ENCODE peak calls at places on chromosomes 6 and 20, in six cellular contexts. W is fibroblast of pulmonary artery; K is Panc1; I is activated CD4-positive, alpha-beta T cell treated with anti-CD3 and anti-CD28 coated beads for 48 hours; B is iris pigment epithelial cell; C is SHP77. R is an unnamed sample.

GRCh38 chr20:20743511-20744169 is 31.2 kb upstream of the RALGAPA2 start:
- DNase-seq in B (no peak), W (peak; percentile 69), K (no peak), C (peak; percentile 94), I (no peak), R (no peak)

GRCh38 chr6:125170376-125170775 is 16.8 kb downstream of the TPD52L1 start:
- DNase-seq in W (peak; percentile 35), B (peak; percentile 45), C (no peak), I (no peak), K (no peak), R (peak; percentile 35)

GRCh38 chr6:169800668-169801395 is 49.4 kb downstream of the ERMARD start:
- DNase-seq in K (peak; percentile 57), C (peak; percentile 81), W (peak; percentile 47), B (peak; percentile 39), I (peak; percentile 26), R (peak; percentile 43)

GRCh38 chr6:77425216-77425615 is 38.1 kb downstream of the HTR1B start:
- DNase-seq in B (peak; percentile 9), W (peak; percentile 22), I (no peak), K (no peak), C (no peak), R (peak; percentile 13)

GRCh38 chr20:63092660-63093215 is 86.0 kb upstream of the BHLHE23 start:
- DNase-seq in W (no peak), B (no peak), K (no peak), C (peak; percentile 37), I (peak; percentile 1), R (no peak)

GRCh38 chr20:61510778-61511330 is 258.8 kb downstream of the CDH4 start:
- DNase-seq in C (no peak), K (no peak), W (no peak), B (no peak), I (peak; percentile 32), R (no peak)

GRCh38 chr6:133568970-133569889 is 319.7 kb upstream of the TCF21 start:
- DNase-seq in K (peak; percentile 73), W (peak; percentile 86), I (peak; percentile 33), C (peak; percentile 72), B (peak; percentile 87), R (peak; percentile 95)

GRCh38 chr20:3777381-3777725 is 3.9 kb downstream of the SPEF1 start:
- DNase-seq in C (no peak), B (no peak), W (no peak), I (no peak), K (no peak), R (no peak)

GRCh38 chr20:25272223-25273000 is 24.5 kb downstream of the PYGB start:
- DNase-seq in W (no peak), I (no peak), B (peak; percentile 52), K (no peak), C (no peak), R (no peak)

GRCh38 chr6:93423542-93423941 is 4.2 kb upstream of the EPHA7 start:
- DNase-seq in W (peak; percentile 51), K (no peak), C (peak; percentile 55), B (peak; percentile 13), I (peak; percentile 38), R (peak; percentile 54)

GRCh38 chr6:30508890-30509736 is 19.8 kb downstream of the HLA-E start:
- DNase-seq in C (no peak), W (peak; percentile 74), K (no peak), I (no peak), B (peak; percentile 66), R (peak; percentile 59)

GRCh38 chr20:49572857-49573256 is 4.9 kb upstream of the PTGIS start:
- DNase-seq in I (no peak), K (no peak), C (no peak), B (no peak), W (no peak), R (no peak)

GRCh38 chr6:129759851-129760595 is 50.0 kb upstream of the ARHGAP18 start:
- DNase-seq in K (no peak), W (no peak), I (no peak), C (no peak), B (no peak), R (no peak)

GRCh38 chr6:35294308-35294945 is 3.2 kb upstream of the DEF6 start:
- DNase-seq in C (peak; percentile 14), B (peak; percentile 45), W (peak; percentile 52), I (peak; percentile 62), K (no peak), R (peak; percentile 48)

GRCh38 chr6:2857580-2858337 is 16.1 kb upstream of the SERPINB1 start:
- DNase-seq in C (peak; percentile 30), B (peak; percentile 87), W (peak; percentile 95), I (peak; percentile 86), K (no peak), R (peak; percentile 84)

GRCh38 chr20:25005220-25005619 is 12.7 kb upstream of the APMAP start:
- DNase-seq in K (no peak), I (no peak), C (no peak), B (no peak), W (peak; percentile 10), R (no peak)

GRCh38 chr6:29509239-29509638 is 21.5 kb upstream of the MAS1L start:
- DNase-seq in B (no peak), I (no peak), K (no peak), W (no peak), C (no peak), R (no peak)

GRCh38 chr6:34484899-34485298 is 19.0 kb downstream of the PACSIN1 start:
- DNase-seq in K (no peak), W (no peak), C (peak; percentile 16), B (no peak), I (peak; percentile 86), R (no peak)

GRCh38 chr6:78500299-78501089 is 366.9 kb upstream of the IRAK1BP1 start:
- DNase-seq in I (no peak), K (no peak), W (no peak), C (no peak), B (no peak), R (peak; percentile 41)

GRCh38 chr6:169000022-169000421 is 253.6 kb downstream of the THBS2 start:
- DNase-seq in W (no peak), C (no peak), K (no peak), B (no peak), I (no peak), R (no peak)

GRCh38 chr6:43021270-43022047 is at the start of gene RRP36:
- DNase-seq in B (peak; percentile 75), W (peak; percentile 66), I (peak; percentile 81), K (no peak), C (peak; percentile 84), R (peak; percentile 71)

GRCh38 chr6:24524801-24525200 is 30.0 kb downstream of the ALDH5A1 start:
- DNase-seq in K (peak; percentile 36), C (peak; percentile 43), W (peak; percentile 64), I (peak; percentile 22), B (peak; percentile 64), R (peak; percentile 67)

GRCh38 chr20:52943185-52943841 is 28.8 kb upstream of the TSHZ2 start:
- DNase-seq in W (peak; percentile 57), B (peak; percentile 11), I (no peak), C (no peak), K (no peak), R (peak; percentile 28)

GRCh38 chr6:37784585-37784967 is 35.0 kb upstream of the ZFAND3 start:
- DNase-seq in B (no peak), W (no peak), I (no peak), C (no peak), K (no peak), R (no peak)

GRCh38 chr20:43911066-43911465 is 3.6 kb upstream of the TOX2 start:
- DNase-seq in K (no peak), B (peak; percentile 95), W (peak; percentile 90), C (no peak), I (peak; percentile 21), R (peak; percentile 88)

GRCh38 chr20:44714701-44715494 is at the start of gene CCN5:
- DNase-seq in I (no peak), K (peak; percentile 71), W (peak; percentile 85), B (peak; percentile 78), C (no peak), R (peak; percentile 92)

GRCh38 chr20:19993937-19994667 is 23.1 kb upstream of the NAA20 start:
- DNase-seq in K (no peak), I (no peak), C (no peak), B (peak; percentile 73), W (peak; percentile 46), R (peak; percentile 46)

GRCh38 chr6:149306967-149307366 is 10.5 kb upstream of the TAB2 start:
- DNase-seq in C (no peak), I (no peak), W (peak; percentile 63), K (no peak), B (peak; percentile 90), R (peak; percentile 82)

GRCh38 chr20:9518776-9519175 is 4.4 kb downstream of the LAMP5 start:
- DNase-seq in B (no peak), I (no peak), K (no peak), W (no peak), C (no peak), R (no peak)

GRCh38 chr20:32316667-32317066 is 39.2 kb downstream of the KIF3B start:
- DNase-seq in K (no peak), C (no peak), I (no peak), B (no peak), W (no peak), R (no peak)

GRCh38 chr6:134676307-134677281 is 273.3 kb downstream of the ALDH8A1 start:
- DNase-seq in I (no peak), K (no peak), C (peak; percentile 42), B (peak; percentile 91), W (peak; percentile 42), R (peak; percentile 65)

GRCh38 chr20:20038586-20038985 is 13.7 kb downstream of the CRNKL1 start:
- DNase-seq in W (no peak), C (no peak), I (no peak), B (no peak), K (no peak), R (no peak)

GRCh38 chr6:34236423-34237315 is at the start of gene HMGA1:
- DNase-seq in B (peak; percentile 84), K (no peak), W (peak; percentile 82), C (peak; percentile 75), I (peak; percentile 93), R (peak; percentile 89)

GRCh38 chr6:29590218-29590808 is 5.4 kb downstream of the OR2H2 start:
- DNase-seq in C (no peak), B (no peak), I (no peak), K (no peak), W (no peak), R (no peak)

GRCh38 chr6:47485083-47485482 is 7.5 kb downstream of the CD2AP start:
- DNase-seq in C (no peak), I (no peak), W (no peak), K (no peak), B (no peak), R (no peak)

GRCh38 chr6:139151425-139152087 is 16.7 kb downstream of the HECA start:
- DNase-seq in C (no peak), K (no peak), I (no peak), W (no peak), B (no peak), R (no peak)

GRCh38 chr6:101257163-101257562 is 136.3 kb upstream of the GRIK2 start:
- DNase-seq in C (no peak), I (no peak), B (no peak), K (no peak), W (no peak), R (no peak)

GRCh38 chr20:12847862-12848261 is 160.9 kb upstream of the SPTLC3 start:
- DNase-seq in C (no peak), K (no peak), B (peak; percentile 12), I (no peak), W (peak; percentile 7), R (peak; percentile 7)

GRCh38 chr6:105814745-105815536 is 271.2 kb upstream of the PRDM1 start:
- DNase-seq in C (no peak), B (no peak), K (no peak), W (no peak), I (no peak), R (no peak)

R was measured in cardiac fibroblast.